ENCODE peak calls at places on chromosomes 11 and 22, in four cellular contexts. E is neuronal stem cell, M is hepatocyte, P is HCT116. L is an unnamed sample.

GRCh38 chr11:17588166-17588565 is 41.1 kb downstream of the OTOG start:
- DNase-seq in M (no peak), E (no peak), P (no peak), L (no peak)

GRCh38 chr11:130882138-130882551 is 34.1 kb downstream of the SNX19 start:
- DNase-seq in P (no peak), E (no peak), M (no peak), L (no peak)

GRCh38 chr11:128860571-128861361 is 6.3 kb downstream of the KCNJ1 start:
- DNase-seq in M (no peak), P (no peak), E (no peak), L (no peak)

GRCh38 chr11:117597083-117597482 is 199.9 kb downstream of the DSCAML1 start:
- DNase-seq in P (peak; percentile 12), M (peak; percentile 78), E (peak; percentile 66), L (no peak)

GRCh38 chr11:134362192-134362901 is 30.6 kb downstream of the GLB1L2 start:
- DNase-seq in P (no peak), M (no peak), E (no peak), L (no peak)

GRCh38 chr11:125382211-125382807 is 113.8 kb downstream of the FEZ1 start:
- DNase-seq in M (no peak), E (no peak), P (no peak), L (no peak)

GRCh38 chr22:36221799-36222751 is 17.3 kb downstream of the APOL2 start:
- DNase-seq in M (peak; percentile 84), E (peak; percentile 17), P (peak; percentile 32), L (peak; percentile 43)

GRCh38 chr11:12629601-12630313 is 44.5 kb upstream of the TEAD1 start:
- DNase-seq in E (no peak), P (no peak), M (no peak), L (no peak)

GRCh38 chr11:69295995-69296889 is 2.3 kb downstream of the MYEOV start:
- DNase-seq in P (no peak), M (peak; percentile 63), E (no peak), L (no peak)

GRCh38 chr11:61999141-61999975 is 31.9 kb upstream of the FTH1 start:
- DNase-seq in E (no peak), M (peak; percentile 67), P (no peak), L (no peak)

GRCh38 chr22:20128902-20129746 is 2.5 kb upstream of the ZDHHC8 start:
- DNase-seq in P (no peak), E (no peak), M (no peak), L (no peak)

GRCh38 chr22:43389227-43389836 is 22.5 kb upstream of the MPPED1 start:
- DNase-seq in E (no peak), M (peak; percentile 5), P (no peak), L (no peak)

GRCh38 chr22:30239421-30240405 is 6.8 kb downstream of the LIF start:
- DNase-seq in P (no peak), E (no peak), M (no peak), L (no peak)

GRCh38 chr11:103907548-103908455 is 128.6 kb upstream of the DDI1 start:
- DNase-seq in E (no peak), M (no peak), P (no peak), L (no peak)

GRCh38 chr11:112082729-112083128 is 3.8 kb downstream of the TIMM8B start:
- DNase-seq in M (no peak), E (no peak), P (no peak), L (no peak)

GRCh38 chr22:23383491-23384450 is 196.3 kb downstream of the IGLL1 start:
- DNase-seq in M (peak; percentile 53), E (no peak), P (no peak), L (no peak)

GRCh38 chr11:83801799-83802198 is 515.6 kb upstream of the CCDC90B start:
- DNase-seq in M (no peak), P (no peak), E (no peak), L (no peak)

GRCh38 chr11:47003180-47003877 is 66.8 kb downstream of the CSTPP1 start:
- DNase-seq in E (no peak), P (no peak), M (no peak), L (no peak)

GRCh38 chr22:39012525-39013516 is 1.2 kb upstream of the APOBEC3C start:
- DNase-seq in M (no peak), E (no peak), P (no peak), L (no peak)

GRCh38 chr11:19646921-19647320 is 65.7 kb upstream of the NAV2 start:
- DNase-seq in M (no peak), P (no peak), E (no peak), L (no peak)

GRCh38 chr11:12811861-12812260 is 137.6 kb downstream of the TEAD1 start:
- DNase-seq in M (no peak), E (no peak), P (no peak), L (no peak)

GRCh38 chr22:45878901-45879551 is 97.9 kb downstream of the WNT7B start:
- DNase-seq in P (no peak), M (no peak), E (no peak), L (no peak)

GRCh38 chr22:36577019-36577418 is 48.1 kb upstream of the EIF3D start:
- DNase-seq in M (no peak), P (peak; percentile 7), E (no peak), L (no peak)

GRCh38 chr11:131889146-131889577 is 518.7 kb downstream of the NTM start:
- DNase-seq in E (no peak), M (peak; percentile 43), P (no peak), L (no peak)

GRCh38 chr22:22687638-22688500 is 43.5 kb downstream of the GGTLC2 start:
- DNase-seq in E (peak; percentile 29), P (no peak), M (peak; percentile 76), L (no peak)

GRCh38 chr11:101446238-101446637 is 137.6 kb downstream of the TRPC6 start:
- DNase-seq in P (no peak), E (no peak), M (no peak), L (no peak)

GRCh38 chr11:2531987-2532703 is 87.3 kb downstream of the KCNQ1 start:
- DNase-seq in E (no peak), P (no peak), M (no peak), L (no peak)

GRCh38 chr22:37186228-37186996 is 1.6 kb downstream of the C1QTNF6 start:
- DNase-seq in E (no peak), M (no peak), P (peak; percentile 97), L (peak; percentile 88)

GRCh38 chr22:35970601-35971417 is 57.8 kb downstream of the RBFOX2 start:
- DNase-seq in E (no peak), M (no peak), P (no peak), L (no peak)

GRCh38 chr22:20256562-20257473 is 11.3 kb downstream of the RTN4R start:
- DNase-seq in P (no peak), M (no peak), E (no peak), L (no peak)

GRCh38 chr11:19080579-19080993 is 20.1 kb upstream of the MRGPRX2 start:
- DNase-seq in P (no peak), M (peak; percentile 25), E (no peak), L (no peak)

GRCh38 chr22:38944653-38945052 is 12.8 kb upstream of the APOBEC3A start:
- DNase-seq in M (peak; percentile 3), P (no peak), E (no peak), L (no peak)

GRCh38 chr11:114218508-114218907 is 77.7 kb upstream of the NNMT start:
- DNase-seq in E (no peak), M (no peak), P (no peak), L (no peak)

GRCh38 chr11:90134420-90135003 is at the start of gene NAALAD2:
- DNase-seq in E (peak; percentile 70), M (peak; percentile 88), P (no peak), L (peak; percentile 11)

GRCh38 chr11:28010001-28010400 is 98.0 kb downstream of the KIF18A start:
- DNase-seq in E (no peak), P (no peak), M (no peak), L (no peak)

GRCh38 chr11:60756307-60757032 is at the start of gene MS4A15:
- DNase-seq in P (peak; percentile 29), E (no peak), M (peak; percentile 38), L (peak; percentile 41)

GRCh38 chr11:45156201-45156600 is 9.8 kb downstream of the PRDM11 start:
- DNase-seq in M (no peak), P (no peak), E (no peak), L (no peak)

GRCh38 chr11:73950869-73951710 is at the start of gene DNAJB13:
- DNase-seq in P (peak; percentile 38), M (peak; percentile 52), E (peak; percentile 76), L (peak; percentile 50)

GRCh38 chr22:20551805-20552449 is 44.5 kb downstream of the MED15 start:
- DNase-seq in E (no peak), M (no peak), P (no peak), L (no peak)

GRCh38 chr22:28021998-28022660 is 103.1 kb upstream of the PITPNB start:
- DNase-seq in P (no peak), M (no peak), E (no peak), L (no peak)
- H3K27ac ChIP-seq in P (no peak overlapping the region), M (no peak overlapping the region), E (no peak overlapping the region), L (no peak overlapping the region)

GRCh38 chr22:40289991-40290459 is 56.3 kb upstream of the ADSL start:
- DNase-seq in E (no peak), P (no peak), M (no peak), L (no peak)
- H3K36me3 ChIP-seq in E (peaks cover 91% of the 10 kb centered on the region), P (peaks cover 6% of the 10 kb centered on the region), M (peaks cover 3% of the 10 kb centered on the region), L (peaks cover 3% of the 10 kb centered on the region)

DNA sequence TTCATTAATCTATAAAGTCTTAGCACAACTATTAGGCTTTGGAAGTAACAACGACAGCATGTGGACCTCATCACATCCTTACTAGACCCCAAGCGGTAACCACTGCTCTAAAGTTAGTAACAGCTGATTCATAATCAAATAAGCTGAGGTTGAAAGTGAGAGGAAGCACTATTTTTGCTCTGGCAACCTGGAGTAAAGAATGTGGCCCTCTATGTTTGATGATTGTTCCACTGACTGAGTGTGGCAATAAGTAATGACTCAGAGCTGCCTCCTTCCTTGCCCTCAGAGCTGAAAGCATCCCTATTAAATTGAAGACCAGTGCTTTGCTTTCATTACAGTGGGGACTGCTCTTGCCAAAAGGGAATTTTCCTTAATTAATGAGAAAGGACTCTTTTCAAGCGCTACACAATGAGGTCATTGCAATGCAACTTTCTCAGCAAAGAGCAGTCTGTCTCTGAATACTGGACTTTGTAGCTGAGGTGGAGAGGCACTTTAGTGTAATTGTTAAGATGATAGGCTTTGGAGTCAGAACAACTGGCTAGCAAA is 906.1 kb upstream of the RAG2 start:
- DNase-seq in E (peak; percentile 21), P (no peak), M (peak; percentile 55), L (no peak)
- H3K27ac ChIP-seq in E (peak overlapping the region; percentile 73), P (no peak overlapping the region), M (peak overlapping the region; percentile 85), L (no peak overlapping the region)

GRCh38 chr22:50056214-50056972 is 1.7 kb downstream of the TTLL8 start:
- DNase-seq in P (no peak), M (no peak), E (no peak), L (no peak)
- H3K36me3 ChIP-seq in P (no peaks in the 10 kb centered on the region), M (no peaks in the 10 kb centered on the region), E (no peaks in the 10 kb centered on the region), L (no peaks in the 10 kb centered on the region)

GRCh38 chr11:9717040-9717357 is 53.1 kb downstream of the SWAP70 start:
- DNase-seq in E (no peak), P (no peak), M (no peak), L (no peak)
- H3K27ac ChIP-seq in E (no peak overlapping the region), P (no peak overlapping the region), M (no peak overlapping the region), L (no peak overlapping the region)